ENCODE peak calls at places on chromosomes 11 and 22, in nine cellular contexts. One of them, this sample, is unnamed.

GRCh38 chr11:40391679-40392078 is 1067.8 kb downstream of the LRRC4C start:
- DNase-seq in prostate gland: no peak
- DNase-seq in small intestine: no peak
- DNase-seq in A549: no peak
- DNase-seq in heart right ventricle: no peak
- DNase-seq in thyroid gland: no peak
- DNase-seq in K562: no peak
- DNase-seq in mammary epithelial cell: no peak
- DNase-seq in stomach: no peak
- DNase-seq in this sample: no peak

GRCh38 chr22:43200555-43200954 is 13.6 kb upstream of the TTLL12 start:
- DNase-seq in small intestine: no peak
- DNase-seq in heart right ventricle: no peak
- DNase-seq in stomach: no peak
- DNase-seq in K562: no peak
- DNase-seq in A549: no peak
- DNase-seq in thyroid gland: no peak
- DNase-seq in prostate gland: no peak
- DNase-seq in mammary epithelial cell: no peak
- DNase-seq in this sample: no peak

GRCh38 chr11:2825886-2826678 is 59.5 kb downstream of the CDKN1C start:
- DNase-seq in A549: no peak
- DNase-seq in stomach: no peak
- DNase-seq in mammary epithelial cell: peak
- DNase-seq in thyroid gland: peak
- DNase-seq in prostate gland: peak
- DNase-seq in small intestine: no peak
- DNase-seq in heart right ventricle: peak
- DNase-seq in K562: no peak
- DNase-seq in this sample: peak

GRCh38 chr11:29328961-29329441 is 687.8 kb downstream of the KCNA4 start:
- DNase-seq in heart right ventricle: no peak
- DNase-seq in K562: no peak
- DNase-seq in stomach: no peak
- DNase-seq in small intestine: peak
- DNase-seq in prostate gland: no peak
- DNase-seq in thyroid gland: no peak
- DNase-seq in A549: peak
- DNase-seq in mammary epithelial cell: peak
- DNase-seq in this sample: peak

GRCh38 chr11:65366340-65366773 is 11.8 kb downstream of the TIGD3 start:
- DNase-seq in heart right ventricle: peak
- DNase-seq in A549: peak
- DNase-seq in small intestine: peak
- DNase-seq in K562: peak
- DNase-seq in mammary epithelial cell: peak
- DNase-seq in thyroid gland: peak
- DNase-seq in prostate gland: peak
- DNase-seq in stomach: no peak
- DNase-seq in this sample: peak

GRCh38 chr11:116731097-116731761 is 41.6 kb downstream of the BUD13 start:
- DNase-seq in A549: no peak
- DNase-seq in prostate gland: no peak
- DNase-seq in mammary epithelial cell: no peak
- DNase-seq in small intestine: peak
- DNase-seq in heart right ventricle: no peak
- DNase-seq in stomach: no peak
- DNase-seq in K562: no peak
- DNase-seq in thyroid gland: no peak
- DNase-seq in this sample: no peak

GRCh38 chr11:26150046-26150445 is 181.9 kb upstream of the ANO3 start:
- DNase-seq in thyroid gland: no peak
- DNase-seq in A549: no peak
- DNase-seq in prostate gland: no peak
- DNase-seq in K562: no peak
- DNase-seq in heart right ventricle: no peak
- DNase-seq in stomach: no peak
- DNase-seq in mammary epithelial cell: no peak
- DNase-seq in small intestine: no peak
- DNase-seq in this sample: no peak

GRCh38 chr22:27045103-27045940 is 387.9 kb downstream of the MIAT start:
- DNase-seq in small intestine: no peak
- DNase-seq in prostate gland: no peak
- DNase-seq in stomach: no peak
- DNase-seq in K562: no peak
- DNase-seq in heart right ventricle: no peak
- DNase-seq in A549: peak
- DNase-seq in mammary epithelial cell: peak
- DNase-seq in thyroid gland: no peak
- DNase-seq in this sample: peak

GRCh38 chr22:45271667-45272188 is 13.0 kb upstream of the UPK3A start:
- DNase-seq in A549: no peak
- DNase-seq in heart right ventricle: peak
- DNase-seq in prostate gland: no peak
- DNase-seq in stomach: peak
- DNase-seq in mammary epithelial cell: no peak
- DNase-seq in K562: no peak
- DNase-seq in thyroid gland: no peak
- DNase-seq in small intestine: no peak
- DNase-seq in this sample: no peak
- H3K27ac ChIP-seq in A549: no peak
- H3K27ac ChIP-seq in heart right ventricle: peak
- H3K27ac ChIP-seq in prostate gland: peak
- H3K27ac ChIP-seq in stomach: peak
- H3K27ac ChIP-seq in mammary epithelial cell: no peak
- H3K27ac ChIP-seq in K562: no peak
- H3K27ac ChIP-seq in thyroid gland: peak
- H3K27ac ChIP-seq in small intestine: no peak
- H3K27ac ChIP-seq in this sample: no peak

DNA sequence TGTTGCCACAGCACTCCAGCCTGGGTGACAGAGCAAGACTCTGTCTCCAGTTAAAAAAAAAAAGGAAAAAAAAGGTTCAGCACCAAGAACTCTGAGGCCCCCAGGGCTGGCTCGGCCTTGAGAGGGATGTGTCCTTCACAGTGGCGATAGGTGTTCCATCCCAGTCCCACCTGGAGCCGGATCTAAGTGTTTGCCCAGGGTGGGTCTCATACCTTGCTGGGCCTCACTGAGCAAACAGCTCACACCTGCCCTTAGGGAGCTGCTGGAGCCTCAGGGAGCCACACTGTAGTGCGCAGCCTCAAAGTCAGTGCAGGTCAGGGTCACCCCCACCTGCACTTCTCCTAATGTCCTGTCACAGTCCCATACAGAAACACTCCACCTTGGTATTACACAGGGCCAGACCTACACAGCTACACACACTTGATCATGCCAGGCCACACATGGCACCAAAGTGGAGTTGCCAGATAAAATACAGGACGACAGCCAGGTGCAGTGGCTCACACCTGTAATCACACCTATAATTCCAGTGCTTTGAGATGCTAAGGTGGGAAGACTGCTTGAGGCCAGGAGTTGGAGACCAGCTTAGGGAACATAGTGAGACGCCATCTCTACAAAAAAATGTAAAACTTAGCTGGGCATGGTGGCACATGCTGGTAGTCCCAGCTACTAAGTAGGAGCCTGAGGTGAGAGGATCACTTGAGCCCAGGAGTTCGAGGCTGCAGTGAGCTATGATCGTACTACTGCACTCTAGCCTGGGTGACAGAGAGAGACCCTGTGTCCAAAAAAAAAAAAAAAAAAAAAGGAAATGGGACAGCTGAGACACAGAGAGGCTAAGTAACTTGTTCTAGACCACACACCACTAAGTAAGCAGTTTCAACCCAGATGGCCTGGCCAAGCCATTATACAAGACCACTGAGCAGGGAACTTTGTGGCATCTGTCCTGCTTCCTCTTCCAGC is 7.3 kb downstream of the STARD10 start:
- DNase-seq in mammary epithelial cell: no peak
- DNase-seq in thyroid gland: no peak
- DNase-seq in A549: no peak
- DNase-seq in prostate gland: peak
- DNase-seq in K562: no peak
- DNase-seq in stomach: peak
- DNase-seq in small intestine: peak
- DNase-seq in heart right ventricle: no peak
- DNase-seq in this sample: no peak
- H3K27ac ChIP-seq in mammary epithelial cell: no peak
- H3K27ac ChIP-seq in thyroid gland: no peak
- H3K27ac ChIP-seq in A549: no peak
- H3K27ac ChIP-seq in prostate gland: peak
- H3K27ac ChIP-seq in K562: peak
- H3K27ac ChIP-seq in stomach: peak
- H3K27ac ChIP-seq in small intestine: peak
- H3K27ac ChIP-seq in heart right ventricle: peak
- H3K27ac ChIP-seq in this sample: no peak

GRCh38 chr11:68437927-68438657 is 22.5 kb upstream of the PPP6R3 start:
- DNase-seq in stomach: no peak
- DNase-seq in prostate gland: no peak
- DNase-seq in A549: no peak
- DNase-seq in thyroid gland: no peak
- DNase-seq in heart right ventricle: no peak
- DNase-seq in K562: no peak
- DNase-seq in mammary epithelial cell: no peak
- DNase-seq in small intestine: no peak
- DNase-seq in this sample: no peak

GRCh38 chr11:68436162-68436888 is 24.2 kb upstream of the PPP6R3 start:
- DNase-seq in heart right ventricle: no peak
- DNase-seq in mammary epithelial cell: no peak
- DNase-seq in prostate gland: no peak
- DNase-seq in K562: no peak
- DNase-seq in A549: no peak
- DNase-seq in thyroid gland: no peak
- DNase-seq in small intestine: no peak
- DNase-seq in stomach: no peak
- DNase-seq in this sample: no peak

GRCh38 chr11:68438658-68439259 is 21.8 kb upstream of the PPP6R3 start:
- DNase-seq in heart right ventricle: no peak
- DNase-seq in prostate gland: no peak
- DNase-seq in K562: no peak
- DNase-seq in small intestine: no peak
- DNase-seq in mammary epithelial cell: no peak
- DNase-seq in A549: no peak
- DNase-seq in thyroid gland: no peak
- DNase-seq in stomach: no peak
- DNase-seq in this sample: no peak

GRCh38 chr11:68439355-68440065 is 21.0 kb upstream of the PPP6R3 start:
- DNase-seq in stomach: no peak
- DNase-seq in A549: no peak
- DNase-seq in heart right ventricle: no peak
- DNase-seq in small intestine: no peak
- DNase-seq in mammary epithelial cell: no peak
- DNase-seq in thyroid gland: no peak
- DNase-seq in prostate gland: no peak
- DNase-seq in K562: peak
- DNase-seq in this sample: no peak

DNA sequence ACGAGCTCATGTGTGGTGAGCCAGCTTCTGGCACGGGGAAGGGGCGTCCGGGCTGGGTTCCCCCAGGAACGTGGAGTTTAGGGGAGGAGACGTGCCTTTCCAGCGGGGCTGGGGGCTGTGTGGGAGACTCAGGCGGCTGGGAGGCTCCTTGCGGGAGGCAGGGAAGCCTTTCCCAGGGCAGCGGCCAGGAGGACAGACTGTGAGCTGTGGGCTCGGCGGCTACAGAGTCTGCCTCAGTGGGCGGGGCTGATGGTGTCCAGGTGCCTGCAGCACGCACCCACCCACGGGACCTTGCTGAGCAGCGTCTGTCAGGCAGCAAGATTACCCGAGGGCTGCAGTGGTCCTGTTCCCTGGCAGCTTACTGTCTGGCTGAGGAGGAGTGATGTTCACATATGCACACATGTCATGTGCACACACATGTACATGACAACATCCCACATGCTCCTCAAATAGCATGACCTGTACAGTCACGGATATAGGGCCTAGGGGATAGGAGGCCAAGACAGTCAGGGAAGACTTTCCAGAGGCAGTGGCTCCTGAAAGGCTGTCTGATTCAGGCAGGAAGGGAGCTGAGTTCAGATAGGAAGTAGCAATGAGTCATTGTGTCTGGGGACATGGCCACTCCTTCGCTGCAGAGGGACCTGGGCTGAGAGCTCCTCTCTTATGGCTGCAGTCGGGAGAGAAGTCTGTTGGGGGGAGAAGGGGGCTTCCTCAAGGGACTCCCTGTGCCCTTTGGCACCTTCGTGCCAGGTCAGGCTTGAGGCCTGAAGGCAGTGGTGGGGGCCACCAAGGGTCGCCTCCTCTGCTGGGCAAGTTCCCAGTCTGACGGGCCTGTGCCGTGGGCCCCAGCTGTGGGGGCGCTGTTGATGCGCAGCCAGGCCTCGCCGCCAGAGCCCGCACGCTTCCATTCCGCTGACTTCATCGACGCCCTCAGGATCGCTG is 23.3 kb upstream of the PPP6R3 start:
- DNase-seq in thyroid gland: no peak
- DNase-seq in K562: peak
- DNase-seq in stomach: no peak
- DNase-seq in A549: peak
- DNase-seq in small intestine: no peak
- DNase-seq in prostate gland: no peak
- DNase-seq in mammary epithelial cell: peak
- DNase-seq in heart right ventricle: peak
- DNase-seq in this sample: peak
- H3K27ac ChIP-seq in thyroid gland: peak
- H3K27ac ChIP-seq in K562: peak
- H3K27ac ChIP-seq in stomach: peak
- H3K27ac ChIP-seq in A549: peak
- H3K27ac ChIP-seq in small intestine: no peak
- H3K27ac ChIP-seq in prostate gland: no peak
- H3K27ac ChIP-seq in mammary epithelial cell: no peak
- H3K27ac ChIP-seq in heart right ventricle: peak
- H3K27ac ChIP-seq in this sample: peak

GRCh38 chr11:44068180-44068579 is 2.1 kb downstream of the ACCS start:
- DNase-seq in A549: no peak
- DNase-seq in thyroid gland: no peak
- DNase-seq in prostate gland: no peak
- DNase-seq in stomach: no peak
- DNase-seq in heart right ventricle: no peak
- DNase-seq in K562: no peak
- DNase-seq in small intestine: no peak
- DNase-seq in mammary epithelial cell: no peak
- DNase-seq in this sample: no peak

GRCh38 chr11:44065161-44065571 is 904 bp upstream of the ACCS start:
- DNase-seq in mammary epithelial cell: no peak
- DNase-seq in thyroid gland: no peak
- DNase-seq in prostate gland: no peak
- DNase-seq in K562: no peak
- DNase-seq in stomach: no peak
- DNase-seq in small intestine: peak
- DNase-seq in A549: no peak
- DNase-seq in heart right ventricle: no peak
- DNase-seq in this sample: no peak

GRCh38 chr11:44065851-44066731 is at the start of gene ACCS:
- DNase-seq in thyroid gland: peak
- DNase-seq in mammary epithelial cell: peak
- DNase-seq in small intestine: peak
- DNase-seq in A549: peak
- DNase-seq in K562: peak
- DNase-seq in stomach: peak
- DNase-seq in heart right ventricle: peak
- DNase-seq in prostate gland: peak
- DNase-seq in this sample: peak

GRCh38 chr11:44067266-44067665 is 1.2 kb downstream of the ACCS start:
- DNase-seq in prostate gland: no peak
- DNase-seq in heart right ventricle: no peak
- DNase-seq in stomach: no peak
- DNase-seq in A549: no peak
- DNase-seq in thyroid gland: no peak
- DNase-seq in small intestine: no peak
- DNase-seq in K562: peak
- DNase-seq in mammary epithelial cell: no peak
- DNase-seq in this sample: no peak

DNA sequence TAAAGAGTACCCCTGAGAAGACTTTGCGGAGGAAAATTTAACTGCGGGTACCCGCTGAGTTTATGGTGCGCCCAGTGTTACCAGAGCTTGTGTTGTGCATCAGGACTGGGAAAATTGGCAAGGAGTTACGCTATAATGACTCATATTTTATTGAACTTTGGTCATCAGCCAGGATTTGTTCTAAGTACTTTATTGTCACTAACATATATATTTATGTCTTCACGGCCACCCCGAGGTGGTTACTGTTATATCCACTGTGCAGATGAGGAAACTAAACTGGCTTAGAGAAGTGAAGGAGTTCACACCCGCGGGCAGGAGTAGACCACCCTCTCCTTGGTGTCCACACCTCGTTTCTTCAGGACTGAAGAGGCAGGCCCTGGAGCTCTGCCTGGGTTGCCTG is 662 bp downstream of the ACCS start:
- DNase-seq in mammary epithelial cell: peak
- DNase-seq in prostate gland: peak
- DNase-seq in K562: peak
- DNase-seq in stomach: no peak
- DNase-seq in small intestine: peak
- DNase-seq in heart right ventricle: no peak
- DNase-seq in A549: peak
- DNase-seq in thyroid gland: peak
- DNase-seq in this sample: peak
- H3K27ac ChIP-seq in mammary epithelial cell: peak
- H3K27ac ChIP-seq in prostate gland: peak
- H3K27ac ChIP-seq in K562: peak
- H3K27ac ChIP-seq in stomach: peak
- H3K27ac ChIP-seq in small intestine: peak
- H3K27ac ChIP-seq in heart right ventricle: peak
- H3K27ac ChIP-seq in A549: peak
- H3K27ac ChIP-seq in thyroid gland: peak
- H3K27ac ChIP-seq in this sample: peak

This sample was measured in RWPE1.